ENCODE peak calls at places on chromosomes 7 and 10, in ten cellular contexts. C is WERI-Rb-1; G is BE2C; P is suprapubic skin; K is right lobe of liver; U is tibial artery; T is PC-3; V is colonic mucosa; H is CD8-positive, alpha-beta T cell; J is cardiac fibroblast. Q is an unnamed sample.

GRCh38 chr7:47349401-47349800 is 232.5 kb downstream of the TNS3 start:
- DNase-seq in C (no peak), G (no peak), P (no peak), K (peak), U (no peak), T (no peak), V (no peak), H (no peak), J (no peak), Q (no peak)

GRCh38 chr7:101933685-101934084 is 116.3 kb downstream of the CUX1 start:
- DNase-seq in C (no peak), G (no peak), P (no peak), K (no peak), U (no peak), T (no peak), V (no peak), H (no peak), J (no peak), Q (no peak)

GRCh38 chr10:103885617-103886016 is 30.2 kb upstream of the SH3PXD2A start:
- DNase-seq in C (no peak), G (no peak), P (no peak), K (no peak), U (peak), T (no peak), V (no peak), H (no peak), J (peak), Q (no peak)

GRCh38 chr10:13839430-13839986 is 252.7 kb downstream of the PRPF18 start:
- DNase-seq in C (no peak), G (no peak), P (no peak), K (no peak), U (peak), T (peak), V (no peak), H (no peak), J (peak), Q (peak)

GRCh38 chr7:111076205-111076604 is 14.7 kb upstream of the LRRN3 start:
- DNase-seq in C (no peak), G (no peak), P (no peak), K (no peak), U (no peak), T (peak), V (no peak), H (no peak), J (peak), Q (no peak)

GRCh38 chr7:156005202-156005821 is 193.0 kb upstream of the SHH start:
- DNase-seq in C (no peak), G (no peak), P (peak), K (no peak), U (no peak), T (no peak), V (no peak), H (no peak), J (no peak), Q (no peak)

GRCh38 chr10:96287392-96288105 is 16.2 kb upstream of the BLNK start:
- DNase-seq in C (no peak), G (no peak), P (no peak), K (peak), U (no peak), T (no peak), V (peak), H (no peak), J (peak), Q (no peak)

GRCh38 chr10:69731184-69731583 is 70.5 kb upstream of the COL13A1 start:
- DNase-seq in C (peak), G (no peak), P (no peak), K (no peak), U (no peak), T (peak), V (peak), H (no peak), J (peak), Q (no peak)

GRCh38 chr10:32056136-32057040 is at the start of gene KIF5B:
- DNase-seq in C (peak), G (peak), P (peak), K (peak), U (peak), T (peak), V (peak), H (peak), J (peak), Q (no peak)

GRCh38 chr7:109246330-109247077 is 676.8 kb downstream of the DNAJB9 start:
- DNase-seq in C (no peak), G (no peak), P (no peak), K (no peak), U (no peak), T (peak), V (no peak), H (no peak), J (peak), Q (no peak)

GRCh38 chr7:47574473-47575328 is 7.2 kb downstream of the TNS3 start:
- DNase-seq in C (no peak), G (no peak), P (peak), K (no peak), U (no peak), T (no peak), V (peak), H (no peak), J (no peak), Q (no peak)

GRCh38 chr7:36153571-36154097 is 580 bp downstream of the EEPD1 start:
- DNase-seq in C (peak), G (no peak), P (peak), K (peak), U (peak), T (peak), V (peak), H (no peak), J (no peak), Q (no peak)

GRCh38 chr10:88332526-88333265 is 250.4 kb downstream of the RNLS start:
- DNase-seq in C (no peak), G (no peak), P (no peak), K (no peak), U (no peak), T (no peak), V (no peak), H (no peak), J (no peak), Q (no peak)

GRCh38 chr10:21364196-21365114 is 161.0 kb downstream of the SKIDA1 start:
- DNase-seq in C (no peak), G (peak), P (no peak), K (peak), U (no peak), T (peak), V (peak), H (no peak), J (peak), Q (peak)

GRCh38 chr10:102392306-102392705 is 3.2 kb upstream of the NFKB2 start:
- DNase-seq in C (no peak), G (no peak), P (no peak), K (no peak), U (no peak), T (no peak), V (no peak), H (no peak), J (no peak), Q (no peak)

GRCh38 chr7:73482746-73483145 is 39.3 kb downstream of the BAZ1B start:
- DNase-seq in C (peak), G (peak), P (no peak), K (no peak), U (no peak), T (no peak), V (no peak), H (no peak), J (no peak), Q (no peak)

GRCh38 chr7:99224263-99224947 is 16.5 kb upstream of the KPNA7 start:
- DNase-seq in C (no peak), G (peak), P (no peak), K (no peak), U (peak), T (peak), V (peak), H (no peak), J (peak), Q (no peak)

GRCh38 chr7:3427957-3428356 is 126.9 kb downstream of the SDK1 start:
- DNase-seq in C (no peak), G (no peak), P (no peak), K (no peak), U (no peak), T (peak), V (no peak), H (no peak), J (no peak), Q (no peak)

GRCh38 chr7:110105840-110106239 is 985.1 kb upstream of the LRRN3 start:
- DNase-seq in C (no peak), G (no peak), P (no peak), K (no peak), U (no peak), T (no peak), V (no peak), H (no peak), J (no peak), Q (no peak)

GRCh38 chr10:12403119-12403518 is 53.8 kb downstream of the CAMK1D start:
- DNase-seq in C (no peak), G (no peak), P (no peak), K (no peak), U (no peak), T (no peak), V (no peak), H (no peak), J (no peak), Q (no peak)

GRCh38 chr10:123062726-123063125 is 53.9 kb downstream of the ACADSB start:
- DNase-seq in C (no peak), G (no peak), P (no peak), K (no peak), U (no peak), T (no peak), V (no peak), H (no peak), J (no peak), Q (no peak)

GRCh38 chr7:100157334-100158228 is 942 bp downstream of the TRAPPC14 start:
- DNase-seq in C (peak), G (peak), P (peak), K (no peak), U (peak), T (peak), V (no peak), H (no peak), J (peak), Q (no peak)

GRCh38 chr10:110081914-110082313 is 74.1 kb downstream of the ADD3 start:
- DNase-seq in C (no peak), G (no peak), P (no peak), K (no peak), U (peak), T (peak), V (no peak), H (no peak), J (peak), Q (no peak)

GRCh38 chr7:45890902-45891461 is 2.7 kb downstream of the IGFBP1 start:
- DNase-seq in C (no peak), G (no peak), P (no peak), K (no peak), U (no peak), T (peak), V (no peak), H (no peak), J (peak), Q (no peak)

GRCh38 chr7:101164071-101164840 is 1.1 kb downstream of the VGF start:
- DNase-seq in C (no peak), G (peak), P (no peak), K (no peak), U (no peak), T (peak), V (no peak), H (no peak), J (peak), Q (no peak)

GRCh38 chr10:118568327-118568848 is 27.1 kb downstream of the PRLHR start:
- DNase-seq in C (peak), G (peak), P (no peak), K (no peak), U (no peak), T (peak), V (peak), H (peak), J (peak), Q (no peak)

GRCh38 chr10:132409667-132410028 is 12.6 kb downstream of the PWWP2B start:
- DNase-seq in C (no peak), G (no peak), P (no peak), K (no peak), U (no peak), T (no peak), V (no peak), H (no peak), J (no peak), Q (no peak)

GRCh38 chr10:124522903-124523260 is 61.3 kb downstream of the LHPP start:
- DNase-seq in C (no peak), G (no peak), P (no peak), K (no peak), U (no peak), T (peak), V (peak), H (no peak), J (no peak), Q (no peak)

GRCh38 chr7:105149827-105150226 is 135.8 kb downstream of the KMT2E start:
- DNase-seq in C (no peak), G (no peak), P (no peak), K (no peak), U (no peak), T (peak), V (no peak), H (no peak), J (peak), Q (no peak)

GRCh38 chr7:99312316-99313203 is 13.1 kb upstream of the ARPC1A start:
- DNase-seq in C (peak), G (peak), P (no peak), K (peak), U (peak), T (peak), V (peak), H (peak), J (peak), Q (no peak)

GRCh38 chr7:71780282-71780681 is 631.9 kb downstream of the CALN1 start:
- DNase-seq in C (no peak), G (no peak), P (no peak), K (no peak), U (no peak), T (no peak), V (no peak), H (no peak), J (no peak), Q (no peak)

GRCh38 chr10:6741561-6741960 is 161.5 kb upstream of the PRKCQ start:
- DNase-seq in C (no peak), G (no peak), P (no peak), K (no peak), U (no peak), T (no peak), V (no peak), H (no peak), J (no peak), Q (no peak)

GRCh38 chr10:127849896-127850295 is 42.8 kb downstream of the CLRN3 start:
- DNase-seq in C (peak), G (no peak), P (no peak), K (no peak), U (no peak), T (no peak), V (no peak), H (no peak), J (no peak), Q (no peak)

GRCh38 chr10:44983066-44983894 is 4.7 kb upstream of the DEPP1 start:
- DNase-seq in C (no peak), G (no peak), P (peak), K (peak), U (peak), T (no peak), V (no peak), H (no peak), J (no peak), Q (no peak)

GRCh38 chr7:150340024-150340749 is 1.2 kb downstream of the RARRES2 start:
- DNase-seq in C (no peak), G (no peak), P (no peak), K (peak), U (no peak), T (no peak), V (peak), H (no peak), J (peak), Q (no peak)

GRCh38 chr10:27801171-27801785 is 55.7 kb upstream of the MKX start:
- DNase-seq in C (no peak), G (no peak), P (no peak), K (no peak), U (no peak), T (peak), V (no peak), H (no peak), J (no peak), Q (no peak)
- TF ChIP-seq CTCF in C (no peak), G (no peak), P (no peak), K (no peak), U (no peak), T (no peak), V (no peak), H (no peak), J (no peak), Q (no peak)

GRCh38 chr10:16519908-16520861 is 1.5 kb downstream of the C1QL3 start:
- DNase-seq in C (no peak), G (no peak), P (no peak), K (no peak), U (no peak), T (no peak), V (no peak), H (no peak), J (no peak), Q (no peak)
- H3K4me3 ChIP-seq in C (peak), G (no peak), P (peak), K (no peak), U (peak), T (no peak), V (peak), H (no peak), J (peak), Q (no peak)

DNA sequence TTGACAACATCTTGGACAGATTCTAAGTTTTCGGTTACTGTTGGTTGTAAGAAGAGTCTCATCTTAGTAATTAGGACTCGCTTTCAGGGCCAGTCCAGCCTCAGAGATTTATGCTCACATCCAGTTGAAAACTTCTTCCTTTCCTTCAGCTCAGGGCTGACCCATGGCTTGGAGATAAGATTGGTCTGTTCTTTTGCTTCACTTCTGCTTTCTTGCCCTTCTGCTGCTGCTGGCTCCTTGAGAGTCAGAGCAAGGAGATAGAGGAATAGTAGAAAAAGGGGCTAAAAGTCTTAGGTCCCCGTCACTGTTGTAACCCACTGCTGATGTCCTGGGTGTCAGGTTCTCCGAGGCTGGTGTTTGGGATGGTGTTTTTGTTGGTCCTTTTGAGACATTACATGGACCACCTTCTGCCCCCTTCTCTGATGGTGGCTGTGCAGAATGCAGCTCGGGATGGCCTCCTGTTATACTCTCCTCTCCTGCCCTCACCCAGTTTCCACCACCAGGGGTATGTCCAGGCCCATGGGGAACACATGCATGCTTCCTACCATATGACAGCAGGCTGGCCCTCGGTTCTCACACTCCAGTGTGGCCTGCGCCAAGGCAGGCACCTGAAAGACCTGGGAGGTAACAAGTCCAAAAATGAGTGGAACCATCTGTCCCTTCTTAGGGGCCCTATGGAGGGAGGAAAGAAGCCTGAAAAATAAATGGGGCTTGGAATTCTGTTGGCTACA is 67.8 kb upstream of the PCBD1 start:
- DNase-seq in C (peak), G (peak), P (no peak), K (no peak), U (no peak), T (peak), V (no peak), H (no peak), J (no peak), Q (no peak)
- TF ChIP-seq CTCF in C (peak), G (peak), P (no peak), K (no peak), U (no peak), T (no peak), V (no peak), H (no peak), J (no peak), Q (no peak)

GRCh38 chr7:23482686-23483085 is 12.4 kb upstream of the IGF2BP3 start:
- DNase-seq in C (no peak), G (no peak), P (no peak), K (no peak), U (no peak), T (no peak), V (no peak), H (no peak), J (no peak), Q (no peak)

GRCh38 chr7:23490357-23491131 is 20.3 kb upstream of the IGF2BP3 start:
- DNase-seq in C (peak), G (peak), P (peak), K (no peak), U (no peak), T (no peak), V (peak), H (peak), J (peak), Q (no peak)

GRCh38 chr7:23486002-23486773 is 15.9 kb upstream of the IGF2BP3 start:
- DNase-seq in C (no peak), G (no peak), P (no peak), K (no peak), U (no peak), T (no peak), V (no peak), H (no peak), J (no peak), Q (no peak)

GRCh38 chr7:23491502-23491901 is 21.2 kb upstream of the IGF2BP3 start:
- DNase-seq in C (no peak), G (no peak), P (no peak), K (no peak), U (no peak), T (no peak), V (no peak), H (no peak), J (no peak), Q (no peak)

GRCh38 chr7:23487670-23488069 is 17.4 kb upstream of the IGF2BP3 start:
- DNase-seq in C (no peak), G (no peak), P (no peak), K (no peak), U (no peak), T (no peak), V (no peak), H (no peak), J (no peak), Q (no peak)
- H3K4me3 ChIP-seq in C (no peak), G (no peak), P (no peak), K (no peak), U (no peak), T (no peak), V (no peak), H (no peak), J (no peak), Q (no peak)